ENCODE peak calls at places on chromosomes 3 and 15, in seven cellular contexts. One of them, this sample, is unnamed.

GRCh38 chr3:10968390-10968789 is 24.2 kb upstream of the SLC6A1 start:
- DNase-seq in effector CD4-positive, alpha-beta T cell: no peak
- DNase-seq in NAMALWA: no peak
- DNase-seq in 8988T: no peak
- DNase-seq in neural crest cell: no peak
- DNase-seq in HFFc6: no peak
- DNase-seq in AG04450: no peak
- DNase-seq in this sample: no peak

GRCh38 chr15:46080018-46080417 is 445.2 kb downstream of the SQOR start:
- DNase-seq in effector CD4-positive, alpha-beta T cell: no peak
- DNase-seq in NAMALWA: no peak
- DNase-seq in 8988T: no peak
- DNase-seq in neural crest cell: peak
- DNase-seq in HFFc6: no peak
- DNase-seq in AG04450: no peak
- DNase-seq in this sample: no peak

GRCh38 chr15:31464216-31465082 is 137.8 kb downstream of the KLF13 start:
- DNase-seq in effector CD4-positive, alpha-beta T cell: no peak
- DNase-seq in NAMALWA: peak
- DNase-seq in 8988T: no peak
- DNase-seq in neural crest cell: no peak
- DNase-seq in HFFc6: no peak
- DNase-seq in AG04450: no peak
- DNase-seq in this sample: no peak

GRCh38 chr15:93997071-93997658 is 234.2 kb upstream of the MCTP2 start:
- DNase-seq in effector CD4-positive, alpha-beta T cell: no peak
- DNase-seq in NAMALWA: peak
- DNase-seq in 8988T: no peak
- DNase-seq in neural crest cell: peak
- DNase-seq in HFFc6: peak
- DNase-seq in AG04450: peak
- DNase-seq in this sample: peak

GRCh38 chr3:135091956-135092355 is 296.9 kb downstream of the EPHB1 start:
- DNase-seq in effector CD4-positive, alpha-beta T cell: no peak
- DNase-seq in NAMALWA: no peak
- DNase-seq in 8988T: no peak
- DNase-seq in neural crest cell: no peak
- DNase-seq in HFFc6: no peak
- DNase-seq in AG04450: no peak
- DNase-seq in this sample: no peak

GRCh38 chr3:21435871-21436270 is 315.1 kb downstream of the ZNF385D start:
- DNase-seq in effector CD4-positive, alpha-beta T cell: no peak
- DNase-seq in NAMALWA: no peak
- DNase-seq in 8988T: no peak
- DNase-seq in neural crest cell: no peak
- DNase-seq in HFFc6: peak
- DNase-seq in AG04450: peak
- DNase-seq in this sample: no peak

GRCh38 chr15:53658827-53659226 is 100.6 kb downstream of the WDR72 start:
- DNase-seq in effector CD4-positive, alpha-beta T cell: no peak
- DNase-seq in NAMALWA: no peak
- DNase-seq in 8988T: no peak
- DNase-seq in neural crest cell: no peak
- DNase-seq in HFFc6: no peak
- DNase-seq in AG04450: no peak
- DNase-seq in this sample: no peak

GRCh38 chr3:46482632-46483311 is 15.0 kb upstream of the RTP3 start:
- DNase-seq in effector CD4-positive, alpha-beta T cell: no peak
- DNase-seq in NAMALWA: no peak
- DNase-seq in 8988T: no peak
- DNase-seq in neural crest cell: no peak
- DNase-seq in HFFc6: peak
- DNase-seq in AG04450: no peak
- DNase-seq in this sample: no peak

GRCh38 chr3:128383316-128384235 is 83.1 kb downstream of the DNAJB8 start:
- DNase-seq in effector CD4-positive, alpha-beta T cell: no peak
- DNase-seq in NAMALWA: peak
- DNase-seq in 8988T: peak
- DNase-seq in neural crest cell: no peak
- DNase-seq in HFFc6: peak
- DNase-seq in AG04450: no peak
- DNase-seq in this sample: no peak

GRCh38 chr3:119257654-119258410 is 17.2 kb upstream of the B4GALT4 start:
- DNase-seq in effector CD4-positive, alpha-beta T cell: no peak
- DNase-seq in NAMALWA: peak
- DNase-seq in 8988T: no peak
- DNase-seq in neural crest cell: no peak
- DNase-seq in HFFc6: no peak
- DNase-seq in AG04450: no peak
- DNase-seq in this sample: no peak

GRCh38 chr3:183513046-183513706 is 42.3 kb downstream of the KLHL6 start:
- DNase-seq in effector CD4-positive, alpha-beta T cell: peak
- DNase-seq in NAMALWA: peak
- DNase-seq in 8988T: no peak
- DNase-seq in neural crest cell: no peak
- DNase-seq in HFFc6: no peak
- DNase-seq in AG04450: no peak
- DNase-seq in this sample: no peak

GRCh38 chr15:81336568-81336967 is 12.6 kb upstream of the STARD5 start:
- DNase-seq in effector CD4-positive, alpha-beta T cell: peak
- DNase-seq in NAMALWA: peak
- DNase-seq in 8988T: no peak
- DNase-seq in neural crest cell: no peak
- DNase-seq in HFFc6: peak
- DNase-seq in AG04450: no peak
- DNase-seq in this sample: no peak

GRCh38 chr3:159130108-159130507 is 328.3 kb downstream of the MFSD1 start:
- DNase-seq in effector CD4-positive, alpha-beta T cell: no peak
- DNase-seq in NAMALWA: peak
- DNase-seq in 8988T: no peak
- DNase-seq in neural crest cell: peak
- DNase-seq in HFFc6: peak
- DNase-seq in AG04450: no peak
- DNase-seq in this sample: peak

GRCh38 chr15:31254431-31255175 is 72.0 kb upstream of the KLF13 start:
- DNase-seq in effector CD4-positive, alpha-beta T cell: no peak
- DNase-seq in NAMALWA: peak
- DNase-seq in 8988T: no peak
- DNase-seq in neural crest cell: no peak
- DNase-seq in HFFc6: peak
- DNase-seq in AG04450: no peak
- DNase-seq in this sample: no peak

GRCh38 chr3:46276497-46277099 is 34.3 kb downstream of the CCR3 start:
- DNase-seq in effector CD4-positive, alpha-beta T cell: peak
- DNase-seq in NAMALWA: peak
- DNase-seq in 8988T: peak
- DNase-seq in neural crest cell: peak
- DNase-seq in HFFc6: peak
- DNase-seq in AG04450: no peak
- DNase-seq in this sample: peak

GRCh38 chr3:143897558-143898305 is 49.5 kb upstream of the SLC9A9 start:
- DNase-seq in effector CD4-positive, alpha-beta T cell: no peak
- DNase-seq in NAMALWA: no peak
- DNase-seq in 8988T: no peak
- DNase-seq in neural crest cell: no peak
- DNase-seq in HFFc6: peak
- DNase-seq in AG04450: no peak
- DNase-seq in this sample: no peak

GRCh38 chr3:154792828-154793227 is 287.3 kb upstream of the MME start:
- DNase-seq in effector CD4-positive, alpha-beta T cell: no peak
- DNase-seq in NAMALWA: no peak
- DNase-seq in 8988T: no peak
- DNase-seq in neural crest cell: no peak
- DNase-seq in HFFc6: no peak
- DNase-seq in AG04450: no peak
- DNase-seq in this sample: no peak

GRCh38 chr3:107894998-107895397 is 195.8 kb downstream of the CD47 start:
- DNase-seq in effector CD4-positive, alpha-beta T cell: no peak
- DNase-seq in NAMALWA: no peak
- DNase-seq in 8988T: no peak
- DNase-seq in neural crest cell: no peak
- DNase-seq in HFFc6: no peak
- DNase-seq in AG04450: no peak
- DNase-seq in this sample: no peak

GRCh38 chr3:132659370-132660055 is at the start of gene ACAD11:
- DNase-seq in effector CD4-positive, alpha-beta T cell: peak
- DNase-seq in NAMALWA: peak
- DNase-seq in 8988T: peak
- DNase-seq in neural crest cell: peak
- DNase-seq in HFFc6: peak
- DNase-seq in AG04450: peak
- DNase-seq in this sample: no peak

GRCh38 chr3:38516669-38517068 is 20.5 kb downstream of the EXOG start:
- DNase-seq in effector CD4-positive, alpha-beta T cell: no peak
- DNase-seq in NAMALWA: no peak
- DNase-seq in 8988T: no peak
- DNase-seq in neural crest cell: no peak
- DNase-seq in HFFc6: no peak
- DNase-seq in AG04450: no peak
- DNase-seq in this sample: no peak

GRCh38 chr15:38207591-38207990 is 45.0 kb upstream of the SPRED1 start:
- DNase-seq in effector CD4-positive, alpha-beta T cell: no peak
- DNase-seq in NAMALWA: no peak
- DNase-seq in 8988T: no peak
- DNase-seq in neural crest cell: no peak
- DNase-seq in HFFc6: peak
- DNase-seq in AG04450: no peak
- DNase-seq in this sample: no peak

GRCh38 chr3:2024713-2025112 is 74.0 kb upstream of the CNTN4 start:
- DNase-seq in effector CD4-positive, alpha-beta T cell: no peak
- DNase-seq in NAMALWA: no peak
- DNase-seq in 8988T: no peak
- DNase-seq in neural crest cell: no peak
- DNase-seq in HFFc6: no peak
- DNase-seq in AG04450: no peak
- DNase-seq in this sample: no peak

GRCh38 chr15:24747376-24747775 is 71.8 kb downstream of the NPAP1 start:
- DNase-seq in effector CD4-positive, alpha-beta T cell: no peak
- DNase-seq in NAMALWA: no peak
- DNase-seq in 8988T: no peak
- DNase-seq in neural crest cell: no peak
- DNase-seq in HFFc6: no peak
- DNase-seq in AG04450: no peak
- DNase-seq in this sample: no peak

GRCh38 chr3:46447535-46447934 is 17.2 kb downstream of the LTF start:
- DNase-seq in effector CD4-positive, alpha-beta T cell: no peak
- DNase-seq in NAMALWA: no peak
- DNase-seq in 8988T: no peak
- DNase-seq in neural crest cell: no peak
- DNase-seq in HFFc6: no peak
- DNase-seq in AG04450: no peak
- DNase-seq in this sample: no peak

GRCh38 chr3:82505079-82505756 is 743.8 kb upstream of the GBE1 start:
- DNase-seq in effector CD4-positive, alpha-beta T cell: no peak
- DNase-seq in NAMALWA: no peak
- DNase-seq in 8988T: no peak
- DNase-seq in neural crest cell: no peak
- DNase-seq in HFFc6: no peak
- DNase-seq in AG04450: no peak
- DNase-seq in this sample: no peak

GRCh38 chr3:14779069-14779685 is 39.6 kb upstream of the FGD5 start:
- DNase-seq in effector CD4-positive, alpha-beta T cell: no peak
- DNase-seq in NAMALWA: no peak
- DNase-seq in 8988T: no peak
- DNase-seq in neural crest cell: no peak
- DNase-seq in HFFc6: no peak
- DNase-seq in AG04450: no peak
- DNase-seq in this sample: no peak

GRCh38 chr3:34056951-34057390 is 258.5 kb downstream of the PDCD6IP start:
- DNase-seq in effector CD4-positive, alpha-beta T cell: no peak
- DNase-seq in NAMALWA: no peak
- DNase-seq in 8988T: no peak
- DNase-seq in neural crest cell: no peak
- DNase-seq in HFFc6: no peak
- DNase-seq in AG04450: no peak
- DNase-seq in this sample: no peak

This sample was measured in iPS DF 6.9.